ENCODE peak calls at places on chromosomes 13 and 19, in four cellular contexts. L, V, H and E are unnamed samples.

GRCh38 chr19:34454685-34455084 is 26.5 kb downstream of the UBA2 start:
- DNase-seq in L (no peak), V (no peak), H (no peak), E (no peak)

GRCh38 chr13:48304132-48304876 is 753 bp downstream of the RB1 start:
- DNase-seq in L (peak), V (peak), H (peak), E (peak)

GRCh38 chr19:34082289-34083077 is 89.8 kb upstream of the LSM14A start:
- DNase-seq in L (no peak), V (no peak), H (no peak), E (no peak)

GRCh38 chr19:48539503-48540096 is 12.4 kb upstream of the SULT2B1 start:
- DNase-seq in L (peak), V (no peak), H (no peak), E (peak)

GRCh38 chr13:107370036-107370785 is 802.3 kb upstream of the ARGLU1 start:
- DNase-seq in L (no peak), V (no peak), H (no peak), E (no peak)

GRCh38 chr19:18294467-18294864 is 13.0 kb upstream of the JUND start:
- DNase-seq in L (peak), V (no peak), H (no peak), E (no peak)

GRCh38 chr13:25608181-25608580 is 236.4 kb downstream of the ATP8A2 start:
- DNase-seq in L (no peak), V (no peak), H (no peak), E (no peak)

GRCh38 chr19:18699403-18700054 is 16.0 kb downstream of the CRTC1 start:
- DNase-seq in L (no peak), V (no peak), H (no peak), E (no peak)

GRCh38 chr13:33262997-33263396 is 22.6 kb downstream of the STARD13 start:
- DNase-seq in L (no peak), V (no peak), H (no peak), E (no peak)

GRCh38 chr19:42538841-42539709 is 10.8 kb upstream of the CEACAM1 start:
- DNase-seq in L (no peak), V (no peak), H (no peak), E (no peak)

GRCh38 chr19:42066075-42066754 is 3.8 kb downstream of the GRIK5 start:
- DNase-seq in L (peak), V (no peak), H (no peak), E (peak)

GRCh38 chr19:42540071-42540553 is 11.8 kb upstream of the CEACAM1 start:
- DNase-seq in L (no peak), V (no peak), H (no peak), E (no peak)

GRCh38 chr13:112883241-112883945 is 85.6 kb upstream of the MCF2L start:
- DNase-seq in L (no peak), V (no peak), H (no peak), E (no peak)

GRCh38 chr13:90201198-90201597 is 1146.3 kb upstream of the MIR17HG start:
- DNase-seq in L (no peak), V (no peak), H (no peak), E (no peak)

GRCh38 chr19:56211718-56212117 is 9.6 kb downstream of the ZSCAN5C start:
- DNase-seq in L (no peak), V (no peak), H (no peak), E (no peak)

GRCh38 chr13:46086421-46086922 is 18.4 kb downstream of the CPB2 start:
- DNase-seq in L (no peak), V (no peak), H (no peak), E (no peak)

GRCh38 chr13:73177911-73178565 is 119.2 kb downstream of the KLF5 start:
- DNase-seq in L (no peak), V (no peak), H (no peak), E (no peak)

GRCh38 chr19:53328967-53329366 is 4.6 kb upstream of the ZNF845 start:
- DNase-seq in L (peak), V (no peak), H (no peak), E (no peak)

GRCh38 chr19:58300620-58301019 is 4.6 kb upstream of the ERVK3-1 start:
- DNase-seq in L (no peak), V (no peak), H (no peak), E (no peak)

GRCh38 chr13:84192125-84192524 is 309.9 kb upstream of the SLITRK1 start:
- DNase-seq in L (no peak), V (no peak), H (no peak), E (no peak)

GRCh38 chr13:37640499-37640898 is 41.9 kb upstream of the POSTN start:
- DNase-seq in L (no peak), V (no peak), H (no peak), E (peak)

GRCh38 chr13:38657191-38657590 is 29.7 kb upstream of the FREM2 start:
- DNase-seq in L (no peak), V (no peak), H (no peak), E (no peak)

GRCh38 chr19:35031072-35031881 is 1.0 kb downstream of the SCN1B start:
- DNase-seq in L (no peak), V (no peak), H (no peak), E (peak)

GRCh38 chr13:59398127-59398526 is 765.6 kb downstream of the DIAPH3 start:
- DNase-seq in L (peak), V (no peak), H (no peak), E (no peak)

GRCh38 chr13:22278336-22278929 is 607.6 kb downstream of the FGF9 start:
- DNase-seq in L (peak), V (peak), H (peak), E (peak)

GRCh38 chr19:46495789-46496099 is at the start of gene PNMA8B:
- DNase-seq in L (peak), V (no peak), H (no peak), E (no peak)

GRCh38 chr13:30835442-30835841 is 70.6 kb upstream of the MEDAG start:
- DNase-seq in L (no peak), V (no peak), H (no peak), E (no peak)

GRCh38 chr13:110950356-110950755 is 35.5 kb upstream of the ANKRD10 start:
- DNase-seq in L (no peak), V (no peak), H (no peak), E (no peak)

GRCh38 chr19:16325671-16326400 is 1.2 kb downstream of the KLF2 start:
- DNase-seq in L (peak), V (no peak), H (no peak), E (no peak)
- TF ChIP-seq JUND in L (no peak), V (no peak), H (no peak), E (no peak)

DNA sequence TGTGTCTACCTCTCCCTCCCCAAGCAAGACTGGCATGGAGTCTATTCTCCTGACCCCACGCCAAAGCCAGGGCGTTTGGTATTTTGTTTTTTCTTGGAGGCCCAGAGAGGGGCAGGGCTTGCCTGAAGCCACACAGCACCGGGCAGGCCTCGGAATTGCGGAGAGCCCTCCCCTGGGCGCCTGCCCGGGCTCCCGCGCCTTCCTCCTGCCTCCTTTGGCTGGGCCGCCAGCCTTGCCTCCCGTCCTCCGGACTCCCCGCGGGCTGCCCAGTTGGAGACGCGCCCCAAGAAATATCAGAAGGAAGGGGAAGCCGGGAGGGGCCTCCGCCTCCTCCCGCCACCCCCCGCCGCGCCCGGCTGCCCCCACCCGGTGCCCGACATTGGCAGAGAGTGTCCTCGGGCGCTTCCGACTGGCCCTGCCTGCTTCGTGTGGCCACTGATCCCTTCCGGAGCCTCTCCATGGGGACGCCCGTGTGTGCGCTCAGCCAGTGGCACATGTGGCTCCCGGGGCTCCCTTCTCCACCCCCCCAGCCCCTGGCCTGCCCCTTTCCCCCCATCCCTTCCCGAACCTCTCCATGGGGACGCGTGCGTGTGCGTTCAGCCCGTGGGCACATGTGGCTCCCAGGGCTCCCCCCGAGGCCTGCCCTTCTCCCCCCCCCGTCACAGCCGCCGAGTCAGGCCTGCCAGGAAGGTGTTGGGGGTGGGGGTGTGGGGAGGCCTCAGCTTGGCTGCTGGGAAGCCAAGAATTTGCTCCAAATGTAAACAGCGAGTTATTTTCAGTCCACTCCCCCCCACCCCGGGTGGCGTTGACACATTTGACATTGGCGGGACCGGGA is 37.3 kb downstream of the NFIC start:
- DNase-seq in L (peak), V (peak), H (no peak), E (no peak)
- TF ChIP-seq JUND in L (no peak), V (no peak), H (no peak), E (no peak)

DNA sequence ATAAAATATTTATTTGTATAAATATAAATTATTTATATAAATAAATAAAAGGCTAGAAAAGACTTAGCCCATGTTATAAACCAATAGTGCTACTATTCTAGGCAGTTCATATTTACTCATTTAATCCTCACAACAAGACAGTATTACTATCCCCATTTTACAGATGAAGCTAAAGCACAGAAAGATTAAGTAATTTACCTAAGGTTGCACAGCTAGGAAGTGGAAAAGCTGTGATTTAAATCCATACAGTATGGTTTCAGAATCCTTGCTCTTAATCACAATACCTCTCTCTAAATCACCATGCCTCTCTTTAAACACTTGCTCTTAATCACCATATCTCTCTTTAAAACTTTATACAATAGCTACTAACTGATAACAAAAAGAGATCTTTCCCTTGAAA is 13.8 kb downstream of the SPRYD7 start:
- DNase-seq in L (no peak), V (no peak), H (no peak), E (no peak)
- TF ChIP-seq JUND in L (no peak), V (no peak), H (no peak), E (no peak)

DNA sequence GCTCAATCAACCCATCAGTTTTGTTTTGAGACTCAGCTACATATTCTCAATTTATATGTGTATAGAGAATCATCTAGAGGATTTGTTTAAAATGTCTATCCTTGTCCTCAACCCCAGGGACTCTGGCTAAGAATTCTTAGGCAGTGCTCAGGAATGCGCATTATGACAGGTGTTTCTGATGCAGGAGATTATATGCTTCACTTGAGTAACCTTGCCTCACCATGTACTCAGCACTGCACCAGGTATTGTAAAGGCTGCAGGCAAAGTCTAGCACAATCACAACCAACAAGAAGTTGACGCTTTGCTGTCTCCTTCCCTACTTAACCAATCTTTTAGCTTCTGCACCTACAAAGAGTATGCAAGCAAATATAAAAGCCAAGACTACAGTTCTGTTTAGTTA is 79.6 kb downstream of the LACC1 start:
- DNase-seq in L (no peak), V (no peak), H (no peak), E (peak)
- TF ChIP-seq JUND in L (no peak), V (no peak), H (no peak), E (no peak)

GRCh38 chr19:31350693-31351211 is 1.5 kb upstream of the TSHZ3 start:
- DNase-seq in L (peak), V (no peak), H (no peak), E (peak)
- TF ChIP-seq JUND in L (no peak), V (no peak), H (no peak), E (no peak)

DNA sequence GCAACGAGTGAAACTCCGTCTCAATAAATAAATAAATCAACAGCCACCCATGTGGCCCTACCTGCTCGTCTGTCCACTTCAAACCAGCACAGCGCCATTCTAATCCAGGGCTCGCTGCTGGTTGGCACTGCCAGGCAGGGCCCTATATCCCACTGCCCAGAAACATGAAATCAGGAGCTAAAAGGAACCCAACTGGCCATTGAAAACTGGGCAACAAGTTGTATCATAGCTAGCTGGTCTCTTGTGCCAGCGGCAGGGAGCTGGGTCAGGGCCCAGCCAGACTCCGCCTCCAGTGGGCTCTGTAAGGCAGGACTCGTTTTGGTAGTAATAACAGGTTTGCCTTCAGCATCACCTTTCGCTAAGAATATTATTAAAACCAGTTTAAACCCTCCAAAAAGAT is 39.3 kb downstream of the GGACT start:
- DNase-seq in L (no peak), V (no peak), H (no peak), E (no peak)
- TF ChIP-seq JUND in L (no peak), V (no peak), H (no peak), E (no peak)